ENCODE peak calls at places on chromosomes 11 and 22, in ten cellular contexts. I is glutamatergic neuron; W is GM04504; U is RWPE1; H is NCI-H1417; M is body of pancreas; S is NCI-H82; B is AG09319; Z is stimulated activated CD8-positive, alpha-beta memory T cell treated with anti-CD3 and anti-CD28 coated beads, Interleukin-7, amount 100 ng/mL, for 1 hour; X is heart right ventricle. Q is an unnamed sample.

GRCh38 chr11:31131760-31132159 is 237.8 kb downstream of the DCDC1 start:
- DNase-seq in I (no peak), W (no peak), U (no peak), H (no peak), M (no peak), S (no peak), B (no peak), Z (no peak), X (no peak), Q (no peak)

GRCh38 chr11:85697747-85698146 is 11.8 kb upstream of the CCDC89 start:
- DNase-seq in I (no peak), W (no peak), U (no peak), H (no peak), M (no peak), S (no peak), B (no peak), Z (no peak), X (no peak), Q (no peak)

GRCh38 chr11:66068923-66069714 is 953 bp upstream of the PACS1 start:
- DNase-seq in I (peak; percentile 58), W (peak; percentile 41), U (no peak), H (no peak), M (peak; percentile 76), S (peak; percentile 52), B (peak; percentile 40), Z (no peak), X (peak; percentile 62), Q (peak; percentile 59)

GRCh38 chr11:124915541-124916369 is 3.3 kb upstream of the HEPN1 start:
- DNase-seq in I (no peak), W (no peak), U (no peak), H (no peak), M (no peak), S (no peak), B (no peak), Z (no peak), X (no peak), Q (peak; percentile 50)

GRCh38 chr11:106794058-106794457 is 224.2 kb downstream of the GUCY1A2 start:
- DNase-seq in I (no peak), W (no peak), U (no peak), H (no peak), M (no peak), S (no peak), B (no peak), Z (no peak), X (no peak), Q (no peak)

GRCh38 chr22:41369089-41369745 is 12.5 kb upstream of the TEF start:
- DNase-seq in I (peak; percentile 48), W (no peak), U (no peak), H (no peak), M (peak; percentile 40), S (peak; percentile 70), B (no peak), Z (no peak), X (no peak), Q (no peak)

GRCh38 chr11:123490527-123490926 is 60.5 kb downstream of the GRAMD1B start:
- DNase-seq in I (no peak), W (no peak), U (no peak), H (no peak), M (no peak), S (no peak), B (no peak), Z (no peak), X (no peak), Q (no peak)

GRCh38 chr11:2269601-2270321 is 627 bp downstream of the ASCL2 start:
- DNase-seq in I (peak; percentile 75), W (no peak), U (peak; percentile 65), H (peak; percentile 87), M (peak; percentile 67), S (peak; percentile 28), B (peak; percentile 5), Z (no peak), X (peak; percentile 5), Q (no peak)

GRCh38 chr11:96340555-96340885 is 2.5 kb downstream of the MAML2 start:
- DNase-seq in I (no peak), W (no peak), U (no peak), H (no peak), M (no peak), S (no peak), B (no peak), Z (no peak), X (no peak), Q (no peak)

GRCh38 chr11:103935219-103935618 is 101.2 kb upstream of the DDI1 start:
- DNase-seq in I (no peak), W (no peak), U (no peak), H (no peak), M (no peak), S (no peak), B (no peak), Z (no peak), X (no peak), Q (no peak)

GRCh38 chr22:43014062-43014875 is 680 bp downstream of the PACSIN2 start:
- DNase-seq in I (peak; percentile 52), W (no peak), U (peak; percentile 20), H (peak; percentile 27), M (peak; percentile 63), S (peak; percentile 61), B (no peak), Z (no peak), X (peak; percentile 31), Q (no peak)

GRCh38 chr11:17782938-17783337 is 48.4 kb downstream of the KCNC1 start:
- DNase-seq in I (no peak), W (no peak), U (no peak), H (no peak), M (no peak), S (no peak), B (no peak), Z (no peak), X (no peak), Q (no peak)

GRCh38 chr11:9716275-9717039 is 52.6 kb downstream of the SWAP70 start:
- DNase-seq in I (no peak), W (no peak), U (no peak), H (no peak), M (no peak), S (no peak), B (peak; percentile 7), Z (no peak), X (peak; percentile 68), Q (peak; percentile 49)

GRCh38 chr11:134518616-134519389 is 106.8 kb upstream of the B3GAT1 start:
- DNase-seq in I (peak; percentile 22), W (no peak), U (no peak), H (no peak), M (no peak), S (no peak), B (no peak), Z (no peak), X (no peak), Q (no peak)

GRCh38 chr11:88508808-88509581 is 171.5 kb upstream of the CTSC start:
- DNase-seq in I (peak; percentile 68), W (no peak), U (no peak), H (peak; percentile 79), M (peak; percentile 34), S (no peak), B (no peak), Z (no peak), X (no peak), Q (no peak)

GRCh38 chr11:65288706-65289536 is 25.7 kb upstream of the CDC42EP2 start:
- DNase-seq in I (peak; percentile 73), W (no peak), U (no peak), H (no peak), M (peak; percentile 47), S (peak; percentile 97), B (peak; percentile 37), Z (no peak), X (no peak), Q (no peak)

GRCh38 chr11:132080121-132080520 is 709.7 kb downstream of the NTM start:
- DNase-seq in I (no peak), W (no peak), U (no peak), H (no peak), M (no peak), S (no peak), B (no peak), Z (no peak), X (no peak), Q (no peak)

GRCh38 chr11:96486890-96487633 is 97.2 kb downstream of the JRKL start:
- DNase-seq in I (no peak), W (no peak), U (no peak), H (peak; percentile 44), M (peak; percentile 55), S (no peak), B (no peak), Z (no peak), X (no peak), Q (no peak)

GRCh38 chr11:31987118-31988005 is 103.5 kb upstream of the RCN1 start:
- DNase-seq in I (peak; percentile 72), W (no peak), U (no peak), H (peak; percentile 48), M (no peak), S (peak; percentile 71), B (no peak), Z (no peak), X (no peak), Q (no peak)

GRCh38 chr22:29037340-29037932 is 24.2 kb downstream of the C22orf31 start:
- DNase-seq in I (no peak), W (no peak), U (no peak), H (no peak), M (no peak), S (no peak), B (no peak), Z (no peak), X (no peak), Q (no peak)

GRCh38 chr11:44246726-44247125 is 63.2 kb downstream of the ALX4 start:
- DNase-seq in I (no peak), W (peak; percentile 48), U (no peak), H (no peak), M (no peak), S (no peak), B (peak; percentile 72), Z (no peak), X (no peak), Q (peak; percentile 64)

GRCh38 chr22:37742374-37743092 is 45.7 kb downstream of the TRIOBP start:
- DNase-seq in I (no peak), W (peak; percentile 78), U (peak; percentile 58), H (no peak), M (no peak), S (no peak), B (peak; percentile 64), Z (no peak), X (no peak), Q (peak; percentile 88)

GRCh38 chr11:68969386-68969785 is 11.4 kb downstream of the MRGPRD start:
- DNase-seq in I (peak; percentile 10), W (no peak), U (no peak), H (no peak), M (no peak), S (no peak), B (no peak), Z (no peak), X (no peak), Q (no peak)

GRCh38 chr22:50215297-50216049 is 14.7 kb downstream of the SELENOO start:
- DNase-seq in I (no peak), W (no peak), U (no peak), H (no peak), M (no peak), S (no peak), B (no peak), Z (no peak), X (no peak), Q (no peak)

GRCh38 chr11:118673361-118674093 is 5.9 kb downstream of the TREH start:
- DNase-seq in I (no peak), W (no peak), U (no peak), H (no peak), M (no peak), S (no peak), B (no peak), Z (no peak), X (no peak), Q (no peak)

GRCh38 chr11:46404476-46405017 is 13.0 kb upstream of the CHRM4 start:
- DNase-seq in I (no peak), W (no peak), U (no peak), H (no peak), M (no peak), S (no peak), B (no peak), Z (no peak), X (no peak), Q (no peak)

GRCh38 chr11:127392575-127392974 is 392.0 kb upstream of the KIRREL3 start:
- DNase-seq in I (no peak), W (no peak), U (no peak), H (no peak), M (no peak), S (peak; percentile 57), B (no peak), Z (no peak), X (no peak), Q (no peak)

GRCh38 chr22:19686946-19687345 is 27.4 kb upstream of the SEPTIN5 start:
- DNase-seq in I (no peak), W (no peak), U (no peak), H (no peak), M (no peak), S (no peak), B (no peak), Z (no peak), X (no peak), Q (no peak)